ENCODE peak calls at places on chromosomes 13 and 19, in seven cellular contexts. T is dorsolateral prefrontal cortex; W is CD8-positive, alpha-beta T cell; P is Caco-2; U is HCT116; X is stomach; S is osteoblast. M is an unnamed sample.

GRCh38 chr13:28542804-28543203 is 47.9 kb upstream of the FLT1 start:
- DNase-seq in T (no peak), X (no peak), P (no peak), W (no peak), S (no peak), U (no peak), M (no peak)

GRCh38 chr13:26557393-26558073 is at the start of gene WASF3:
- DNase-seq in P (no peak), T (peak; percentile 97), X (peak; percentile 94), S (peak; percentile 100), W (peak; percentile 53), U (peak; percentile 38), M (peak; percentile 41)

GRCh38 chr13:33235564-33235963 is 50.0 kb downstream of the STARD13 start:
- DNase-seq in X (no peak), U (no peak), S (no peak), W (no peak), P (no peak), T (no peak), M (no peak)

GRCh38 chr13:39892731-39893293 is 237.3 kb downstream of the COG6 start:
- DNase-seq in X (no peak), S (no peak), W (peak; percentile 63), P (no peak), U (no peak), T (no peak), M (no peak)

GRCh38 chr13:82713681-82714405 is 1168.4 kb downstream of the SLITRK1 start:
- DNase-seq in W (no peak), S (no peak), T (no peak), P (no peak), X (no peak), U (no peak), M (peak; percentile 66)

GRCh38 chr19:10712041-10712440 is 5.8 kb upstream of the DNM2 start:
- DNase-seq in X (no peak), U (no peak), P (no peak), W (no peak), T (no peak), S (no peak), M (no peak)

GRCh38 chr13:39821977-39822376 is 166.5 kb downstream of the COG6 start:
- DNase-seq in W (no peak), T (no peak), S (no peak), P (no peak), X (no peak), U (no peak), M (no peak)

GRCh38 chr19:40398417-40399056 is 8.6 kb upstream of the HIPK4 start:
- DNase-seq in U (no peak), W (peak; percentile 54), T (no peak), P (peak; percentile 86), X (peak; percentile 44), S (peak; percentile 43), M (no peak)

GRCh38 chr19:58577581-58578429 is 4.7 kb upstream of the MZF1 start:
- DNase-seq in S (no peak), W (no peak), P (no peak), U (no peak), T (peak; percentile 16), X (no peak), M (no peak)

GRCh38 chr13:89812856-89813255 is 1534.6 kb upstream of the MIR17HG start:
- DNase-seq in U (no peak), P (no peak), W (no peak), S (no peak), T (no peak), X (no peak), M (no peak)

GRCh38 chr19:44718441-44719261 is 19.7 kb downstream of the CEACAM16 start:
- DNase-seq in P (peak; percentile 81), U (no peak), S (peak; percentile 79), W (no peak), T (no peak), X (peak; percentile 93), M (no peak)

GRCh38 chr13:77207943-77208342 is 119.0 kb downstream of the MYCBP2 start:
- DNase-seq in P (no peak), T (no peak), W (no peak), S (peak; percentile 36), U (no peak), X (no peak), M (peak; percentile 85)

GRCh38 chr19:3798137-3798536 is 12.0 kb upstream of the MATK start:
- DNase-seq in P (no peak), T (no peak), U (no peak), S (peak; percentile 53), X (no peak), W (no peak), M (no peak)

GRCh38 chr13:25179011-25179410 is 6.9 kb upstream of the AMER2 start:
- DNase-seq in X (no peak), W (no peak), U (no peak), P (no peak), S (no peak), T (no peak), M (no peak)

GRCh38 chr19:18650468-18651001 is 13.7 kb downstream of the KLHL26 start:
- DNase-seq in P (no peak), U (no peak), X (peak; percentile 45), T (no peak), W (no peak), S (peak; percentile 97), M (peak; percentile 70)
- H3K4me3 ChIP-seq in P (no peak overlapping the region), U (no peak overlapping the region), X (no peak overlapping the region), T (no peak overlapping the region), W (no peak overlapping the region), S (peak overlapping the region; percentile 54), M (no peak overlapping the region)

DNA sequence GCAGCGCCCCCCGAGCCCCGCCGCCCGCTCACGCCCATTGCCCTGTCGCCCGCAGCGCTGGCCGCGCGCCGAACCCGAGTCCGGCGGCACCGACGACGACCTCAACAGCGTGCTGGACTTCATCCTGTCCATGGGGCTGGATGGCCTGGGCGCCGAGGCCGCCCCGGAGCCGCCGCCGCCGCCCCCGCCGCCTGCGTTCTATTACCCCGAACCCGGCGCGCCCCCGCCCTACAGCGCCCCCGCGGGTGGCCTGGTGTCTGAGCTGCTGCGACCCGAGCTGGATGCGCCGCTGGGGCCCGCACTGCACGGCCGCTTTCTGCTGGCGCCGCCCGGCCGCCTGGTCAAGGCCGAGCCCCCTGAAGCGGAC is 518 bp downstream of the KLF2 start:
- DNase-seq in X (no peak), S (no peak), T (no peak), P (no peak), W (peak; percentile 79), U (no peak), M (no peak)
- TF ChIP-seq CTCF in X (no peak), S (no peak), T (no peak), P (no peak), W (no peak), U (no peak), M (no peak)

DNA sequence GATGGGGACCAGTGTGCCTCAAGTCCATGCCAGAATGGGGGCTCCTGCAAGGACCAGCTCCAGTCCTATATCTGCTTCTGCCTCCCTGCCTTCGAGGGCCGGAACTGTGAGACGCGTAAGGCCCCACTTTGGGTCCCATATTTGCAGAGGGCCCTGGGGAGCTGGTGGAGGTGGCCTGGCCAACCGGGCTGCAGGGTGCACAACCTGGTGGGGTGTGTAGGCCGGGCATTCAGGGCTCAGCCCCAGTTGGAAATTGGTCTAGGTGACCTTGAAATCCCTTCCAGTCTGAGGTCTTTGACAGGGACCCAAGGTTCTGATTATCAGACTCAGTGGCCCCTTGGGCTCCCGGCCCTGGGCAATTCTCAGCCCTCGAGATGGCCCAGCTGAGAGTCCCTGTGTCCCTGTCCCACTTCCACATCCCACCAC is 8.3 kb downstream of the F7 start:
- DNase-seq in U (no peak), S (peak; percentile 36), W (no peak), P (no peak), T (peak; percentile 39), X (no peak), M (no peak)
- H3K27me3 ChIP-seq in U (no peaks in the 10 kb centered on the region), S (peaks cover 15% of the 10 kb centered on the region), W (no peaks in the 10 kb centered on the region), P (no peaks in the 10 kb centered on the region), T (peaks cover 18% of the 10 kb centered on the region), X (peaks cover 25% of the 10 kb centered on the region), M (peaks cover 5% of the 10 kb centered on the region)

DNA sequence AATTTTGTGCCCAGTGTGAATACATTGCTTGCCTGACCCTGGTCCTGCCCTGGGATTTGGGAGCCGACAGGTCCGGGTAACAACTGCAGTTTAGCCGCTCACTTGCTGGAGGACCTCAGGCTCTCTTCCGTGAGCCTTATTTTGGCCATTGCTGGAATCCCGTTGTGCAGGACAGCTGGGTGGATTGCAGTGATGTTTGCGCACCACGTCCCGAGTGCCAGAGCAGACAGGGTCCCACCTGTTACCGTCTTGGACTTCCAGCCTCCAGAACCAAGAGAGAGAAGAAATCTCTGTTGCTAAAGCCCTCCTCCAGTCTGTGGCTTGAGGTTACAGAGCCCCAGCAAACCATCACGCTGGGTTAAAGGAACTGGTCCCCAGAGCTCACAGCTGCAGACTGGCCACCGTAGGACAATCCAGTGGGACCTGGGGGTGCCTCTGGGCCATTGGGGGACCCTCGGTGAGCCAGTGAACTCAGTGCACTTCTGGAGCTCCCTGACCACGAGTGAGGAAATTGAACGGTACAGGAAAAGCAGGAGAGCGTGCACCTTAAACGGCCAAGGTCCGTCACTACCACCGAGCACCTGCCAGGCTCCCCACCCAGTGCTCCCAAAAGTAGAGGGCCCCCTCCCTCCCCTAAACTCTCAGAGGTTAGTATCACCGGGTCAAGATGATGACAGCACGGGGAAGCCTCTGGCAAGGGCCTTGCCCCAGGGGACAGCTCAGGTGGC is 92.9 kb downstream of the GNG7 start:
- DNase-seq in U (no peak), T (peak; percentile 20), W (no peak), P (no peak), X (no peak), S (no peak), M (no peak)
- H3K4me3 ChIP-seq in U (no peak overlapping the region), T (no peak overlapping the region), W (no peak overlapping the region), P (no peak overlapping the region), X (no peak overlapping the region), S (no peak overlapping the region), M (no peak overlapping the region)

DNA sequence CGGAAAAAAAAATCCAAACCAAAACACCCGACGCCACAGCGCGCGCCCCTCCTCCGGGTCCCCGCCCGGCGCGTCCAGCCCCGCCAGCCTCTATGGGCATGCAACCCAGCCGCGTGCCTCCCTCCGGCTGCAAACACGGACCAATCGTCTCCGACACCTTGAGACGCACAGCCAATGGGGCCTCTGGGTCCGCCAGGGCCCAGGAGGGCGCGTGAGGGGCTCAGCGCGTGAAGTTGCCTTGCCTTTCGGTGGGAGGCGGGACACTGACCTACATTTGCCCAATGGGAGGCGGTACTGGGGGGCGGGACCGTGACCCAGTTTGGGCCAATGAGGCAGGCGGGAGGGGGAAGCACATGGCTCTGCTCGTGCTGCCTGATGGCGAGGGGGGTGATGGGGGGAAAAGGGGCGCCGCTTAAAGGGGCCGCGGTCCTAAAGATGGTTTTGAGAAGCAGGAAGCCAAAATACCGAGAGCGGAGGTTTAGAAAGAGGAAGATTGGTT is 319 bp upstream of the DBP start:
- DNase-seq in T (peak; percentile 99), S (peak; percentile 100), P (peak; percentile 100), X (peak; percentile 99), U (peak; percentile 99), W (peak; percentile 100), M (peak; percentile 97)
- TF ChIP-seq CTCF in T (no peak), S (no peak), P (no peak), X (no peak), U (no peak), W (no peak), M (no peak)

M was measured in BJ.